ENCODE peak calls at places on chromosomes 12 and 14, in seven cellular contexts. S, G, A, M, D, X and C are unnamed samples.

GRCh38 chr14:52871606-52872005 is 79.2 kb downstream of the FERMT2 start:
- DNase-seq in S (no peak), G (no peak), A (no peak), M (no peak), D (peak; percentile 47), X (no peak), C (no peak)

GRCh38 chr12:67069451-67070306 is 199.5 kb upstream of the CAND1 start:
- DNase-seq in S (no peak), G (no peak), A (peak; percentile 27), M (no peak), D (no peak), X (peak; percentile 57), C (peak; percentile 70)

GRCh38 chr12:92747151-92747550 is 44.4 kb downstream of the PLEKHG7 start:
- DNase-seq in S (no peak), G (no peak), A (no peak), M (no peak), D (no peak), X (no peak), C (no peak)

GRCh38 chr12:63967358-63967757 is 122.9 kb downstream of the SRGAP1 start:
- DNase-seq in S (peak; percentile 62), G (peak; percentile 78), A (no peak), M (no peak), D (peak; percentile 43), X (no peak), C (no peak)

GRCh38 chr12:75528692-75529091 is 17.3 kb upstream of the KRR1 start:
- DNase-seq in S (no peak), G (no peak), A (no peak), M (no peak), D (no peak), X (no peak), C (no peak)

GRCh38 chr12:617304-617915 is 45.8 kb downstream of the NINJ2 start:
- DNase-seq in S (peak; percentile 80), G (peak; percentile 62), A (peak; percentile 97), M (peak; percentile 78), D (no peak), X (no peak), C (peak; percentile 58)

GRCh38 chr12:64221656-64222010 is 463 bp downstream of the KICS2 start:
- DNase-seq in S (peak; percentile 76), G (peak; percentile 87), A (peak; percentile 72), M (peak; percentile 86), D (peak; percentile 66), X (peak; percentile 75), C (peak; percentile 93)

GRCh38 chr12:68609955-68610434 is 704 bp upstream of the RAP1B start:
- DNase-seq in S (peak; percentile 53), G (peak; percentile 45), A (no peak), M (peak; percentile 30), D (no peak), X (no peak), C (no peak)

GRCh38 chr14:90627478-90627877 is 188.8 kb downstream of the TTC7B start:
- DNase-seq in S (no peak), G (no peak), A (peak; percentile 85), M (no peak), D (no peak), X (no peak), C (no peak)

GRCh38 chr12:114476159-114476558 is 70.2 kb upstream of the TBX5 start:
- DNase-seq in S (peak; percentile 58), G (peak; percentile 78), A (peak; percentile 22), M (no peak), D (peak; percentile 73), X (no peak), C (no peak)

GRCh38 chr12:57844725-57845477 is 1.6 kb downstream of the CTDSP2 start:
- DNase-seq in S (peak; percentile 90), G (peak; percentile 96), A (peak; percentile 76), M (peak; percentile 87), D (peak; percentile 91), X (no peak), C (peak; percentile 62)

GRCh38 chr14:99230271-99231141 is 41.5 kb downstream of the BCL11B start:
- DNase-seq in S (no peak), G (no peak), A (peak; percentile 15), M (no peak), D (no peak), X (no peak), C (no peak)
- TF ChIP-seq CTCF in S (no peak), G (no peak), A (no peak), M (no peak), D (peak; percentile 26), X (no peak), C (no peak)

GRCh38 chr12:2689393-2689792 is 105.4 kb upstream of the FKBP4 start:
- DNase-seq in S (no peak), G (no peak), A (no peak), M (no peak), D (no peak), X (no peak), C (no peak)
- TF ChIP-seq CTCF in S (no peak), G (no peak), A (no peak), M (no peak), D (no peak), X (no peak), C (no peak)

DNA sequence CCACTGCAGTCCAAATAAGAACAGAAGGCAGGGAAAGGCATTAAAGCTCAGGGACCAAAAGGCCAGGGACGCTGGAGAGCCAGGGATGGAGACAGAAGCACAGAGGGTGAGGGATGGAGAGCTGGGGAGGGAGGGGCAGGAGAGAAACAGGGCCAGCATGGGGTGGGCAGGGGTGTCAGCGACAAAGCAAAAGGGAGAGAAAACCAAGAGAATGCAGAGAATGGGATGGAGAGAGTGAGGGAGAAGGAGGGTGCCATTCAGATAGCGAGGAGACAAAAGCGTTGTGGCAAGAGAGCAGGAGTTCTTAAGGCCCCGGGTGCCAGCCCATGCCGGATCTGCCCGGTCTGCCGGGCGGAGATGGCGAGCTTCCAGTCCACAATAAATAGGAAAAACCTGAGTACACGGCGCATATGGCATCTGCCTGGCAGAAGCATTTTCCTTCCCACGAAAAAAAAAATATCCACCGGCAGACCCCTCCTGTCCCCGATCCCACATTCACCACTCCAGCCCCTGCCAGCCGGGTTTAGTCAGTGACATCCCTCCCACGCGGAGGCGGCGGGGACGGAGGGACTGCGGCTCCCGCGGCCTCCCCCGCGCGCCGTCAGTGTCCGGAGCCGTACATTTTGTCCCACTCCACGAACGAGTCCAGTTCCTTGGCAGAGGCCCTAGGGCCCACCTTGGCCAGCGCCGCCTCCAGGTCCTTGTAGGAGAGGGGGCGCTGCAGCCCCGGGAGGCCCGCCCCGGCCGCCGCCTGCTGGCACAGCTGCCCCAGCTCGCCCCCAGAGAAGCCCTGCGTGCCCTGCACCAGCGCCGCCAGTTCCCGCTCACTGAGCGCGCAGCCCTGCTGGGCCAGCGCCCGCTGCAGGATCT is 28.4 kb downstream of the FIGNL2 start:
- DNase-seq in S (no peak), G (peak; percentile 8), A (no peak), M (no peak), D (no peak), X (no peak), C (no peak)
- TF ChIP-seq CTCF in S (no peak), G (no peak), A (no peak), M (no peak), D (no peak), X (no peak), C (peak; percentile 22)

DNA sequence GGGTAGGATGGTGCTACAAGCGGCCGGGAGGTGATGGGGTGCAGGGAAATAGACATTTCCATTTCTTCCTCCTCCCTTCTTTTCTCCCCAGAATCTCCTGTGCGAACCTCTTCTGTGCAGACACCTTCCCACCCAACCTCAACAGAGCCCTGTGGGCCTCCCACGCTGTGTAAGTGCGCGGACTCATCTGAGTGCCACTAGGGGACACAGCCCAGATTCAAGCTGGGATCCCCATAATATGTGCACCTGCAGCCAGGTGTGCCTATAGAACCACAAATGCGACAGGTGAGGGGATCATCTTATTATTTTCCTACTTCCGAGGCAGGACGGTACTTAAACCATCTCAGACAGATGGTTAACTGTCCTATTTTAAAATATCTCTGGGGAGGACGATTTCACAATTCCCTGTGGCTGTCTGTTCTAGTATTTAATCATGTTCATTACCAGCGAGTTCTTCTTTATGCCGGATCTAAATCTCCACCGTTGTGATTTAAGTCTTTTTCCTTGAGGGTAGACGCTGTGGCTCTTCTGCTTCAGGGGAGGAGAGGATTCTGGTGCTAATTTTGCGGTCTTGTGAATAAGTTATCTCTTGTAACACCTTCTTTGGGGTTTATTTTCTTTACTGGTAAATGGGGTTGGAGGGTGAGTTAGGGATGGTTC is 17.2 kb upstream of the CACNA1C start:
- DNase-seq in S (no peak), G (no peak), A (peak; percentile 83), M (no peak), D (no peak), X (no peak), C (no peak)
- TF ChIP-seq CTCF in S (no peak), G (no peak), A (no peak), M (no peak), D (no peak), X (no peak), C (no peak)

GRCh38 chr14:106372870-106373657 is 846.7 kb downstream of the TMEM121 start:
- DNase-seq in S (no peak), G (no peak), A (peak; percentile 64), M (no peak), D (no peak), X (no peak), C (no peak)

GRCh38 chr14:106380740-106381139 is 854.4 kb downstream of the TMEM121 start:
- DNase-seq in S (no peak), G (no peak), A (no peak), M (no peak), D (no peak), X (no peak), C (no peak)

GRCh38 chr14:106377432-106377831 is 851.0 kb downstream of the TMEM121 start:
- DNase-seq in S (no peak), G (no peak), A (no peak), M (no peak), D (no peak), X (no peak), C (no peak)

GRCh38 chr14:106378191-106378590 is 851.8 kb downstream of the TMEM121 start:
- DNase-seq in S (no peak), G (no peak), A (peak; percentile 33), M (no peak), D (no peak), X (no peak), C (no peak)
- TF ChIP-seq CTCF in S (no peak), G (no peak), A (peak; percentile 79), M (no peak), D (no peak), X (no peak), C (no peak)

GRCh38 chr12:53265783-53266182 is 2.3 kb upstream of the ESPL1 start:
- DNase-seq in S (no peak), G (no peak), A (no peak), M (no peak), D (no peak), X (no peak), C (no peak)

GRCh38 chr12:53268009-53268636 is at the start of gene ESPL1:
- DNase-seq in S (peak; percentile 76), G (peak; percentile 72), A (peak; percentile 94), M (peak; percentile 79), D (peak; percentile 38), X (peak; percentile 71), C (peak; percentile 65)

GRCh38 chr12:53268637-53269562 is 801 bp downstream of the ESPL1 start:
- DNase-seq in S (no peak), G (peak; percentile 8), A (no peak), M (no peak), D (peak; percentile 17), X (no peak), C (no peak)

GRCh38 chr12:53267309-53268008 is 640 bp upstream of the ESPL1 start:
- DNase-seq in S (no peak), G (no peak), A (peak; percentile 50), M (no peak), D (no peak), X (no peak), C (no peak)
- TF ChIP-seq CTCF in S (no peak), G (no peak), A (no peak), M (no peak), D (no peak), X (no peak), C (peak; percentile 12)